ENCODE peak calls at places on chromosome 9, in nine cellular contexts. M, Q, N, V, Z, G, A, K and X are unnamed samples.

GRCh38 chr9:32832354-32832753 is 49.0 kb downstream of the TMEM215 start:
- DNase-seq in K (no peak), V (no peak), A (no peak), M (no peak), Z (no peak), Q (no peak), N (no peak), G (no peak), X (no peak)

GRCh38 chr9:113995963-113996362 is 82.1 kb downstream of the AMBP start:
- DNase-seq in M (no peak), A (no peak), N (peak), K (no peak), V (peak), Z (no peak), G (no peak), Q (no peak), X (no peak)

GRCh38 chr9:111107141-111107540 is 68.9 kb upstream of the LPAR1 start:
- DNase-seq in K (no peak), Q (no peak), G (peak), N (no peak), V (no peak), A (no peak), M (no peak), Z (no peak), X (no peak)

GRCh38 chr9:107422189-107422802 is 67.3 kb downstream of the KLF4 start:
- DNase-seq in M (no peak), G (peak), Q (peak), A (peak), K (peak), N (peak), V (peak), Z (peak), X (peak)

GRCh38 chr9:129399301-129399990 is 221.4 kb upstream of the IER5L start:
- DNase-seq in N (no peak), A (no peak), Z (no peak), Q (peak), K (no peak), G (no peak), V (no peak), M (no peak), X (no peak)

GRCh38 chr9:121261107-121261460 is 6.9 kb upstream of the GSN start:
- DNase-seq in N (no peak), G (no peak), K (no peak), V (no peak), Q (no peak), A (peak), Z (no peak), M (no peak), X (no peak)

GRCh38 chr9:93468763-93469456 is 15.5 kb upstream of the FAM120AOS start:
- DNase-seq in M (no peak), Q (no peak), K (no peak), Z (no peak), N (no peak), A (no peak), V (no peak), G (no peak), X (peak)

GRCh38 chr9:130531670-130532069 is 47.7 kb upstream of the FUBP3 start:
- DNase-seq in Z (no peak), Q (no peak), K (no peak), M (no peak), N (no peak), A (no peak), G (no peak), V (no peak), X (no peak)

GRCh38 chr9:84857224-84857623 is 187.7 kb downstream of the NTRK2 start:
- DNase-seq in Q (no peak), Z (no peak), A (no peak), K (no peak), M (no peak), V (no peak), N (no peak), G (no peak), X (no peak)

GRCh38 chr9:93276973-93277372 is 93.0 kb downstream of the WNK2 start:
- DNase-seq in Q (no peak), V (no peak), G (no peak), N (no peak), Z (no peak), M (no peak), K (no peak), A (no peak), X (no peak)

DNA sequence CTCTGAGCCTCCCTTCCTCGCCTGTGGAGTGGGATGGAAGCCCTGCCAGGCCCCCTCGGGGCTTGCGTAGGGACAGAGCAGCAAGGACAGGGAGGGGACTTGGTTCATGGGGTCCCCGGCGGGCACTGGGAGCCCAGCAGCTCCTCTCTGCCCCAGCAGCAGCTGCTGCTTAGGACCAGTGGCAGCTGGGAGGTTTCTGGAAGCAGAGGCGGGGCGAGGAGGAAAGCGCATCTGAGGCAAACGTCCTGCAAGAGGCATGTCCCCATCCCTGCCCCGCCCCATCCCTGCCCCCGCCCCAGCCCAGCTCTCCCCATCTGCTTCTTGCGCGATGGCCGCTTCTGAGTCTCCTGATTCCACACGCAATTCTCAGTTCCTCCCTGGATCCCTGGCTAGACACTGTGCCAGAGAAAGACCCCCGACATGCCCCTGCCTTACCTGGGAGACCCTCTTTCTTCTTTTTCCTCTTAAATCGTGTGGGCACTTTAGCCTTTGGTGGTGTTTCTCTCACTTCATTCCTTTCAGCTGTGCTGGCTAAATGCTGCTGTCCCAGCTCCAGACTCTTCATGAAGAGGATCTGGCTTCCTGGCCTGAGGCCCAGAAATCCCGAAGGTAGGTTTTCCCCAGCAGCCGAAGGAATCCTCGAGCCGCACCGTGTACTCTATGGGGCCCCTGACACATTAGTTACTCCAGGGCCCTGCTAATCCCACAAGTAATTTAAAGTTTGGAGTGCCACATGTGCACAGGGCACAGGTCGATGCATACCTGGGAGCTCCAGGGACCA is 4.4 kb upstream of the OR2S2 start:
- DNase-seq in G (no peak), A (no peak), Q (no peak), Z (no peak), K (no peak), M (no peak), V (no peak), N (no peak), X (peak)
- TF ChIP-seq CTCF in G (no peak), A (no peak), Q (no peak), Z (no peak), K (no peak), M (no peak), V (no peak), N (no peak), X (no peak)

DNA sequence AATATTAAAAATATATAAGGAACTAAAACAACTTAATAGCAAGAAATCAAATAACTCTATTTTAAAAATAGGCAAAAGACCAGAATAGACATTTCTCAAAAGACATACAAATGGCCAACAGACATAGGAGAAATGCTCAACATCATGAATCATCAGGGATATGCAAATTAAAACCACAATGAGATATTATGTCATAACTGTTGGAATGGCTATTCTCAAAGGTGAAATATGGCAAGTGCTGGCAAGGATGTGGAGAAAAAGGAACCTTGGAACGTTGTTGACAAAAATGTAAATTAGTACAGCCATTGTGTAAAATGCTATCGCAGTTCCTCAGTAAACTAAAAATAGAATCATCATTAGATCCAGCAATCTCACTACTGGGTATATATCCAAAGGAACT is 468.5 kb downstream of the NFIB start:
- DNase-seq in G (no peak), Q (no peak), A (no peak), M (no peak), Z (no peak), V (no peak), K (no peak), N (no peak), X (peak)
- TF ChIP-seq CTCF in G (no peak), Q (no peak), A (no peak), M (no peak), Z (no peak), V (no peak), K (no peak), N (no peak), X (no peak)

DNA sequence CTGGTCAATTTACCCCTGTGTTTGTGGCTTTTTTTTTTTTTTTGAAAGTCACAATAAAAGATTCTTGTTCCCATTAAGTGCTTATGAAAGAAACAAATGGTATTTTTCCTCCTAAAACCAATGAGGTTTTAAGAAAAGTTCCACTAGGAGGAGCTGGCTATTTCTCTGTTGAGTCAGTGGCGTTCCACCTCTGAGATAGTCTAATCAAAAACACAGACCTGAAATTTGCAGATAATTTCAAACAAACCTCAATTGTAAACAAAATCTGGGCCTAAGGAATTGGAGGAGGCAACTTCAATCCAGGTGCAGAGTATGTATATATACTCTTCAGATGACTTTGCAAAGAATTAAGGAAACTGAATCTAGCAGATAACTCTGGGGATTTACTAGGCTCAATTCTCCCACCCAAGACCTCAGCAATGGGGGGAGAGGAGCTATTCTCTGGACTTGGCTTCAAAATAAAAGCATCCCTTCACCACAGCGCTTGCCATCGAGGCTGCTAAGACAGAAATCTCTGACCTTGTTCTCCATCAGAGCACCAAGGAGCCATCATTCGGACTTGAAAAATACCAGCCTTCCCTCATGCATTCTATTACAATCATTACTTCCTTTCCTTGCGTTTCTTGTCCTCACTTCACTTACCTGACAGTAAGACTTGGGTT is 52.4 kb downstream of the FANCC start:
- DNase-seq in Q (no peak), Z (no peak), G (no peak), M (no peak), K (no peak), A (no peak), N (no peak), V (no peak), X (peak)
- TF ChIP-seq CTCF in Q (peak), Z (peak), G (no peak), M (peak), K (no peak), A (peak), N (no peak), V (no peak), X (peak)

GRCh38 chr9:108756746-108757490 is 98.9 kb downstream of the ACTL7B start:
- DNase-seq in G (no peak), V (peak), K (no peak), A (no peak), Q (no peak), M (no peak), Z (peak), N (no peak), X (no peak)
- TF ChIP-seq CTCF in G (no peak), V (no peak), K (no peak), A (peak), Q (peak), M (peak), Z (peak), N (no peak), X (peak)

DNA sequence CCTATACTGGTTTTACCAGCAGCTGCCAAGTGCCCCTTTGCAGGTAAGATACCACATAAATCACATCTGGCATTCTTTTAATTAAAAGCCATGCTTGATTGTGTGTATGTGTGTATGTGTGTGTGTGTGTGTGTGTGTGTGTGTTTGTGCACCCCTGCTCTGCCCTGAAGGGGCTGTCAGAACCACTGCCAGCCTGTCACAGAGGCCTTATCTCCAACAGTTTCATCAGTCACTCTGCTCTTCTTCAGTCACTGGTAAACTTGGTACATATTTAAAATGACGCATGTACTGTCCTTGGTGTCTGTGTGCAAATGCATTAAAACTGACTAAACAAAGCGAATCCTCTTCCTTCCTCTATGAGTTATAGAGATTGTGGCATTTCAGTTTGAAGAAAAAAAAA is 19.0 kb upstream of the NR5A1 start:
- DNase-seq in M (no peak), N (no peak), V (no peak), A (no peak), K (no peak), G (no peak), Q (no peak), Z (no peak), X (no peak)
- TF ChIP-seq CTCF in M (no peak), N (no peak), V (no peak), A (no peak), K (no peak), G (no peak), Q (no peak), Z (no peak), X (no peak)

GRCh38 chr9:31124389-31124788 is 1260.1 kb upstream of the ACO1 start:
- DNase-seq in A (no peak), G (no peak), Q (no peak), N (no peak), M (no peak), K (no peak), Z (no peak), V (no peak), X (no peak)

DNA sequence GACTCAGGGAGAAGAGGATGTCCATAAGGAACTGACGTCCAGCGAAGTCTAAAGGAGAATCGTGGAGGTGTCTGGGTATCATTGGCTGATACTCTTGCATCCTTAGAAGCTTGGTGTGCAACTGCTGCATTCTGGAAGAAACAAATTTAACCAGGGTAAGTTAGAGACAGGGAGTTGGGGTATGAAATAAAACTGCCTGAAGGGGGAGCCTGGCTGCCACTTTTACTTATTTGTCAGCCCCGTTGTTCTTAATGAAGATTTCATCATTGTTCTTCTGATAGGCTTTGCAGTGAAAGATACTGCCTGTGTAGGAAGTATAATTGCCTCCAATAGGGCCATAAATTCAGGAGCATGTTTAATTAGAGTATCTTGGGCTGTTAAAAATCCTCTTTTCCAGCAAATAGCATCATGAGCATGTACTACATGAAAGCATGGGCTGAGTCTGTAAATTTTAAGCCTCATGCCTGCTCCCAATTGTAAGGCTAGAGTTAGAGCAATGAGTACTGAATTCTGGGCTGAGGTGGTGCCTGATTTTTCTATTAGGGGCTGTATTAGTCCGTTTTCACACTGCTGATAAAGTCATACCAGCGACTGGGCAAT is 1264.5 kb upstream of the ACO1 start:
- DNase-seq in N (no peak), K (no peak), M (no peak), Q (no peak), Z (peak), V (no peak), A (no peak), G (peak), X (peak)
- TF ChIP-seq CTCF in N (no peak), K (no peak), M (peak), Q (peak), Z (peak), V (peak), A (peak), G (peak), X (peak)

GRCh38 chr9:134371731-134372130 is 45.5 kb downstream of the RXRA start:
- DNase-seq in Z (no peak), A (no peak), N (peak), K (peak), Q (no peak), G (no peak), V (peak), M (no peak), X (peak)

GRCh38 chr9:134372621-134373267 is 46.5 kb downstream of the RXRA start:
- DNase-seq in Z (no peak), K (no peak), G (no peak), M (no peak), Q (no peak), V (peak), A (no peak), N (peak), X (peak)

GRCh38 chr9:134373953-134374300 is 47.7 kb downstream of the RXRA start:
- DNase-seq in Z (no peak), A (no peak), M (no peak), N (no peak), V (no peak), G (no peak), K (no peak), Q (no peak), X (no peak)

GRCh38 chr9:134374301-134375010 is 48.2 kb downstream of the RXRA start:
- DNase-seq in G (no peak), M (no peak), Q (no peak), V (peak), A (no peak), Z (no peak), K (no peak), N (peak), X (no peak)

DNA sequence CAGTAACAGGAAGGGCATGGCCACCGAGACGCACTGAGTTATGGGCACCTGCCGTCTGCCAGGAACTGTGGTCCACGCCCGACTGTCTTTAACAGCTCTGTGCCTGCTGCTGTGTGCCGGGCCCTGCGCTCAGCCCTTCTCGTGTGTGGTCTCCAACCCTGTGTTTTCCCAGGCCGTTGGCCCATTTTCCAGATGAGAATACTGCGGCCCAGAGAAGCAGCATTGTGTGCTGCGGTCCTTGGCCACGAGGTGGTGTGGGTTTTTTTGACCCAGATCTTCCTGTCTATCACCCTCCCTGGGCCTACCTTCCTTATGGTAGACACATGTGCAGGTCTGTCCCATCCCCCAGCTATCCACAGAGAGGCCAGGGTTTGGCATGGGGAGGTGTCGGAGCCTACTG is 47.0 kb downstream of the RXRA start:
- DNase-seq in G (peak), Q (no peak), A (no peak), K (no peak), V (no peak), M (no peak), N (no peak), Z (no peak), X (no peak)
- TF ChIP-seq CTCF in G (peak), Q (peak), A (no peak), K (no peak), V (no peak), M (no peak), N (peak), Z (no peak), X (no peak)

GRCh38 chr9:13209498-13209897 is 70.0 kb downstream of the MPDZ start:
- DNase-seq in G (no peak), K (no peak), N (no peak), M (no peak), V (no peak), Q (no peak), A (no peak), Z (no peak), X (no peak)

GRCh38 chr9:13215791-13216554 is 63.5 kb downstream of the MPDZ start:
- DNase-seq in N (no peak), Z (no peak), G (no peak), A (no peak), K (no peak), Q (no peak), V (no peak), M (no peak), X (no peak)

GRCh38 chr9:13213998-13214397 is 65.5 kb downstream of the MPDZ start:
- DNase-seq in M (no peak), K (no peak), Z (no peak), Q (no peak), N (no peak), V (no peak), G (no peak), A (no peak), X (no peak)

GRCh38 chr9:13213337-13213736 is 66.2 kb downstream of the MPDZ start:
- DNase-seq in Q (no peak), N (no peak), Z (no peak), A (no peak), V (no peak), M (no peak), K (no peak), G (no peak), X (peak)
- TF ChIP-seq CTCF in Q (peak), N (no peak), Z (no peak), A (peak), V (no peak), M (peak), K (no peak), G (no peak), X (peak)

DNA sequence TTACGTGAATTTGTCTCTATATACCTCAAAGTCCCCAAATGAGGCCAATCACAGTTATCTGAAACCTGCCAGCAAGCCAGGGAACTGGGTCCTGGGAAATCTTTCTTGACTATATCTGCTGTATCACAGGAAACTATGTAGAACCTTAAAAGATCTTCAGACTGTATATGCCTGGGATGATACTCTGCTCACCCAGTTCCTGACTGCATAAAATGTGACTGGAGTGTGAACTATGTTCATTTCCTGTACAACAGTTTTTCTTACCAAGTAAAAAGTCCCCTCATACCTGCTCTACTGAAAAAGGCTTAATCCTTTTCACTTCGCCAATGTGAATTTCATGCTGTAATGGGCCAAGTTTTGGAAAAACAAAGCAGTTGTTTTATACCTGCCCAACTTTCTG is 162.9 kb downstream of the ELAVL2 start:
- DNase-seq in N (no peak), Q (no peak), V (no peak), M (no peak), K (no peak), Z (no peak), A (no peak), G (no peak), X (no peak)
- TF ChIP-seq CTCF in N (no peak), Q (no peak), V (no peak), M (no peak), K (no peak), Z (no peak), A (no peak), G (no peak), X (no peak)